ENCODE peak calls at places on chromosomes 1 and 21, in five cellular contexts. One of them, this sample, is unnamed.

GRCh38 chr1:113912594-113913311 is 7.6 kb downstream of the DCLRE1B start:
- DNase-seq in CD4-positive, alpha-beta T cell: no peak
- DNase-seq in mesothelial cell of epicardium: no peak
- DNase-seq in AG09319: peak
- DNase-seq in bronchial epithelial cell: no peak
- DNase-seq in this sample: no peak

GRCh38 chr21:31397515-31397926 is 53.5 kb upstream of the TIAM1 start:
- DNase-seq in CD4-positive, alpha-beta T cell: no peak
- DNase-seq in mesothelial cell of epicardium: peak
- DNase-seq in AG09319: no peak
- DNase-seq in bronchial epithelial cell: no peak
- DNase-seq in this sample: no peak

GRCh38 chr21:34878940-34879339 is 170.2 kb downstream of the RUNX1 start:
- DNase-seq in CD4-positive, alpha-beta T cell: no peak
- DNase-seq in mesothelial cell of epicardium: no peak
- DNase-seq in AG09319: no peak
- DNase-seq in bronchial epithelial cell: peak
- DNase-seq in this sample: no peak

GRCh38 chr1:30940541-30940940 is 32.0 kb upstream of the SDC3 start:
- DNase-seq in CD4-positive, alpha-beta T cell: no peak
- DNase-seq in mesothelial cell of epicardium: no peak
- DNase-seq in AG09319: no peak
- DNase-seq in bronchial epithelial cell: no peak
- DNase-seq in this sample: no peak

GRCh38 chr1:216034506-216034905 is 388.7 kb downstream of the USH2A start:
- DNase-seq in CD4-positive, alpha-beta T cell: no peak
- DNase-seq in mesothelial cell of epicardium: no peak
- DNase-seq in AG09319: no peak
- DNase-seq in bronchial epithelial cell: no peak
- DNase-seq in this sample: no peak

GRCh38 chr1:104868794-104869193 is 1119.1 kb downstream of the AMY1C start:
- DNase-seq in CD4-positive, alpha-beta T cell: no peak
- DNase-seq in mesothelial cell of epicardium: no peak
- DNase-seq in AG09319: no peak
- DNase-seq in bronchial epithelial cell: no peak
- DNase-seq in this sample: no peak

GRCh38 chr1:192580351-192580962 is 4.9 kb downstream of the RGS1 start:
- DNase-seq in CD4-positive, alpha-beta T cell: no peak
- DNase-seq in mesothelial cell of epicardium: no peak
- DNase-seq in AG09319: peak
- DNase-seq in bronchial epithelial cell: peak
- DNase-seq in this sample: peak

GRCh38 chr1:53500184-53501064 is 41.2 kb downstream of the DMRTB1 start:
- DNase-seq in CD4-positive, alpha-beta T cell: no peak
- DNase-seq in mesothelial cell of epicardium: no peak
- DNase-seq in AG09319: no peak
- DNase-seq in bronchial epithelial cell: no peak
- DNase-seq in this sample: no peak

GRCh38 chr1:84985365-84985764 is 11.5 kb downstream of the MCOLN2 start:
- DNase-seq in CD4-positive, alpha-beta T cell: no peak
- DNase-seq in mesothelial cell of epicardium: no peak
- DNase-seq in AG09319: no peak
- DNase-seq in bronchial epithelial cell: no peak
- DNase-seq in this sample: no peak

GRCh38 chr21:43195131-43196021 is 26.6 kb downstream of the CRYAA start:
- DNase-seq in CD4-positive, alpha-beta T cell: no peak
- DNase-seq in mesothelial cell of epicardium: peak
- DNase-seq in AG09319: no peak
- DNase-seq in bronchial epithelial cell: no peak
- DNase-seq in this sample: no peak

GRCh38 chr1:161054805-161055204 is 9.0 kb upstream of the USF1 start:
- DNase-seq in CD4-positive, alpha-beta T cell: no peak
- DNase-seq in mesothelial cell of epicardium: no peak
- DNase-seq in AG09319: no peak
- DNase-seq in bronchial epithelial cell: no peak
- DNase-seq in this sample: no peak

GRCh38 chr1:51968632-51969031 is 21.9 kb downstream of the RAB3B start:
- DNase-seq in CD4-positive, alpha-beta T cell: no peak
- DNase-seq in mesothelial cell of epicardium: no peak
- DNase-seq in AG09319: no peak
- DNase-seq in bronchial epithelial cell: no peak
- DNase-seq in this sample: no peak

GRCh38 chr1:51729156-51729823 is 112.4 kb downstream of the OSBPL9 start:
- DNase-seq in CD4-positive, alpha-beta T cell: peak
- DNase-seq in mesothelial cell of epicardium: peak
- DNase-seq in AG09319: peak
- DNase-seq in bronchial epithelial cell: peak
- DNase-seq in this sample: peak

GRCh38 chr1:85582687-85583354 is 2.3 kb downstream of the CCN1 start:
- DNase-seq in CD4-positive, alpha-beta T cell: no peak
- DNase-seq in mesothelial cell of epicardium: no peak
- DNase-seq in AG09319: peak
- DNase-seq in bronchial epithelial cell: peak
- DNase-seq in this sample: no peak

GRCh38 chr1:39453603-39454002 is 37.8 kb upstream of the BMP8A start:
- DNase-seq in CD4-positive, alpha-beta T cell: no peak
- DNase-seq in mesothelial cell of epicardium: no peak
- DNase-seq in AG09319: peak
- DNase-seq in bronchial epithelial cell: peak
- DNase-seq in this sample: no peak

GRCh38 chr1:204979891-204980649 is 62.9 kb upstream of the CNTN2 start:
- DNase-seq in CD4-positive, alpha-beta T cell: no peak
- DNase-seq in mesothelial cell of epicardium: no peak
- DNase-seq in AG09319: no peak
- DNase-seq in bronchial epithelial cell: no peak
- DNase-seq in this sample: no peak

GRCh38 chr1:47189844-47190562 is at the start of gene PDZK1IP1:
- DNase-seq in CD4-positive, alpha-beta T cell: no peak
- DNase-seq in mesothelial cell of epicardium: peak
- DNase-seq in AG09319: peak
- DNase-seq in bronchial epithelial cell: peak
- DNase-seq in this sample: no peak

GRCh38 chr1:21869620-21870121 is 57.6 kb downstream of the LDLRAD2 start:
- DNase-seq in CD4-positive, alpha-beta T cell: no peak
- DNase-seq in mesothelial cell of epicardium: no peak
- DNase-seq in AG09319: peak
- DNase-seq in bronchial epithelial cell: peak
- DNase-seq in this sample: no peak

GRCh38 chr1:15843826-15844572 is 3.5 kb upstream of the SPEN start:
- DNase-seq in CD4-positive, alpha-beta T cell: no peak
- DNase-seq in mesothelial cell of epicardium: no peak
- DNase-seq in AG09319: no peak
- DNase-seq in bronchial epithelial cell: no peak
- DNase-seq in this sample: no peak

DNA sequence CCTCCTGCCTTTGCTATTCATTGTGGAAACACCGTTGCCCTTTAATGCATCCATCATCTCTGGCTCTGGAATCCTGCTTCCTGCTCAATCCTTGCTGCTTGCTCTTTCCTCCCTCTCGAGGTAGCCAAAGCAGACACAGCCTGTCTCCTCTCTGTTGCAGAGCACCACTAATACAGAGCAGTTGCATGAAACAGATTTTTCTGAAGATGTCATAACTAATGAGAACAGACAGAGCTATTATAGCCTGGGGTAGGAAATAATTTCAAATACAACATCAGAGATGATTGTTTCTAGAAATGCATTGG is 23.3 kb upstream of the ACBD6 start:
- DNase-seq in CD4-positive, alpha-beta T cell: no peak
- DNase-seq in mesothelial cell of epicardium: no peak
- DNase-seq in AG09319: no peak
- DNase-seq in bronchial epithelial cell: no peak
- DNase-seq in this sample: no peak
- TF ChIP-seq CTCF in CD4-positive, alpha-beta T cell: no peak
- TF ChIP-seq CTCF in mesothelial cell of epicardium: no peak
- TF ChIP-seq CTCF in AG09319: no peak
- TF ChIP-seq CTCF in bronchial epithelial cell: no peak
- TF ChIP-seq CTCF in this sample: no peak

GRCh38 chr21:25361765-25362164 is 245.5 kb downstream of the MRPL39 start:
- DNase-seq in CD4-positive, alpha-beta T cell: no peak
- DNase-seq in mesothelial cell of epicardium: no peak
- DNase-seq in AG09319: no peak
- DNase-seq in bronchial epithelial cell: no peak
- DNase-seq in this sample: no peak

GRCh38 chr21:25359724-25360123 is 247.6 kb downstream of the MRPL39 start:
- DNase-seq in CD4-positive, alpha-beta T cell: no peak
- DNase-seq in mesothelial cell of epicardium: no peak
- DNase-seq in AG09319: no peak
- DNase-seq in bronchial epithelial cell: no peak
- DNase-seq in this sample: no peak

GRCh38 chr21:25361097-25361496 is 246.2 kb downstream of the MRPL39 start:
- DNase-seq in CD4-positive, alpha-beta T cell: no peak
- DNase-seq in mesothelial cell of epicardium: no peak
- DNase-seq in AG09319: no peak
- DNase-seq in bronchial epithelial cell: no peak
- DNase-seq in this sample: no peak

GRCh38 chr21:25362375-25363267 is 244.7 kb downstream of the MRPL39 start:
- DNase-seq in CD4-positive, alpha-beta T cell: no peak
- DNase-seq in mesothelial cell of epicardium: no peak
- DNase-seq in AG09319: no peak
- DNase-seq in bronchial epithelial cell: no peak
- DNase-seq in this sample: no peak

GRCh38 chr21:25360593-25360992 is 246.7 kb downstream of the MRPL39 start:
- DNase-seq in CD4-positive, alpha-beta T cell: no peak
- DNase-seq in mesothelial cell of epicardium: no peak
- DNase-seq in AG09319: no peak
- DNase-seq in bronchial epithelial cell: no peak
- DNase-seq in this sample: no peak
- TF ChIP-seq CTCF in CD4-positive, alpha-beta T cell: no peak
- TF ChIP-seq CTCF in mesothelial cell of epicardium: peak
- TF ChIP-seq CTCF in AG09319: peak
- TF ChIP-seq CTCF in bronchial epithelial cell: no peak
- TF ChIP-seq CTCF in this sample: peak

GRCh38 chr1:25998075-25998761 is 355 bp upstream of the PAFAH2 start:
- DNase-seq in CD4-positive, alpha-beta T cell: peak
- DNase-seq in mesothelial cell of epicardium: peak
- DNase-seq in AG09319: peak
- DNase-seq in bronchial epithelial cell: peak
- DNase-seq in this sample: peak
- TF ChIP-seq CTCF in CD4-positive, alpha-beta T cell: peak
- TF ChIP-seq CTCF in mesothelial cell of epicardium: peak
- TF ChIP-seq CTCF in AG09319: no peak
- TF ChIP-seq CTCF in bronchial epithelial cell: peak
- TF ChIP-seq CTCF in this sample: peak

DNA sequence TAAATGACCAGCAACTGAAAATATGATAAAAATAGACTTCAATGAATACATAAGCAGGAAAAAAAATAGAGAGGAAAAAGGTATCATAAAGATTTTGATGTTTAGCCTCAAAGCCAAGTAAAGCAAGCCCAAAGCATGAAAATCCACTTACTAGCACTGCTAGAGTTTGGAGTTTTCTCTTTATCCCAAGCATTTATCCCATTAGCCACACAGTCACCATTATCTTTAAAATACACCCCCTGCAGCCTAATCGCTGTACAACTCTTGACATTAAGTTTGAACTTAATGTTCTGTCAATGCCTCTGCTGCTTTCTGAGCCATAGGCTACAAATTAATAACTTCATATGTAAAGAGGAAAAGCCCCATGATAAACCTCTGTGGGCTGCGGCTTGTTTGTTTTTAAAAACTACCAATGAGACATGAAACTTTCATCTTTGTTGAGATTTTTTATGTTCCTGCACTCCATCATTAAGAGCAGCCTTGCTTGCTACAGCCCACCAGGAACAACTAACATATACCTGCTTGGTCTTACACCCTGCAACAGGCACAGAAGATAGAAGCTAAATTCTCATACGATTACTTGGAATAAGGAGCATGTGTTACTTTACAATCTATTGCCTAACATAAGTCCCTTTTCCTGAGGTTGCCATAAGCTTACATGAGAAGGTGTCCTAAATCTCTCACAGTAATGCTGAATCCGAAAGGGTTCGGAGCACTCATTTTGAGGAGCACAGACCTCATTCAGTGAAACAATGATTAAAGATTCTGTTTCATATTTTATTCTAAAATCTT is 202.4 kb downstream of the SMYD3 start:
- DNase-seq in CD4-positive, alpha-beta T cell: no peak
- DNase-seq in mesothelial cell of epicardium: no peak
- DNase-seq in AG09319: no peak
- DNase-seq in bronchial epithelial cell: no peak
- DNase-seq in this sample: no peak
- TF ChIP-seq CTCF in CD4-positive, alpha-beta T cell: no peak
- TF ChIP-seq CTCF in mesothelial cell of epicardium: no peak
- TF ChIP-seq CTCF in AG09319: no peak
- TF ChIP-seq CTCF in bronchial epithelial cell: no peak
- TF ChIP-seq CTCF in this sample: no peak

GRCh38 chr1:64655861-64656260 is 89.0 kb upstream of the RAVER2 start:
- DNase-seq in CD4-positive, alpha-beta T cell: no peak
- DNase-seq in mesothelial cell of epicardium: no peak
- DNase-seq in AG09319: no peak
- DNase-seq in bronchial epithelial cell: no peak
- DNase-seq in this sample: no peak

GRCh38 chr1:64650411-64650810 is 94.5 kb upstream of the RAVER2 start:
- DNase-seq in CD4-positive, alpha-beta T cell: no peak
- DNase-seq in mesothelial cell of epicardium: no peak
- DNase-seq in AG09319: no peak
- DNase-seq in bronchial epithelial cell: no peak
- DNase-seq in this sample: no peak

GRCh38 chr1:64651841-64652240 is 93.0 kb upstream of the RAVER2 start:
- DNase-seq in CD4-positive, alpha-beta T cell: no peak
- DNase-seq in mesothelial cell of epicardium: no peak
- DNase-seq in AG09319: no peak
- DNase-seq in bronchial epithelial cell: no peak
- DNase-seq in this sample: no peak

GRCh38 chr1:64653466-64653865 is 91.4 kb upstream of the RAVER2 start:
- DNase-seq in CD4-positive, alpha-beta T cell: no peak
- DNase-seq in mesothelial cell of epicardium: no peak
- DNase-seq in AG09319: peak
- DNase-seq in bronchial epithelial cell: no peak
- DNase-seq in this sample: no peak

DNA sequence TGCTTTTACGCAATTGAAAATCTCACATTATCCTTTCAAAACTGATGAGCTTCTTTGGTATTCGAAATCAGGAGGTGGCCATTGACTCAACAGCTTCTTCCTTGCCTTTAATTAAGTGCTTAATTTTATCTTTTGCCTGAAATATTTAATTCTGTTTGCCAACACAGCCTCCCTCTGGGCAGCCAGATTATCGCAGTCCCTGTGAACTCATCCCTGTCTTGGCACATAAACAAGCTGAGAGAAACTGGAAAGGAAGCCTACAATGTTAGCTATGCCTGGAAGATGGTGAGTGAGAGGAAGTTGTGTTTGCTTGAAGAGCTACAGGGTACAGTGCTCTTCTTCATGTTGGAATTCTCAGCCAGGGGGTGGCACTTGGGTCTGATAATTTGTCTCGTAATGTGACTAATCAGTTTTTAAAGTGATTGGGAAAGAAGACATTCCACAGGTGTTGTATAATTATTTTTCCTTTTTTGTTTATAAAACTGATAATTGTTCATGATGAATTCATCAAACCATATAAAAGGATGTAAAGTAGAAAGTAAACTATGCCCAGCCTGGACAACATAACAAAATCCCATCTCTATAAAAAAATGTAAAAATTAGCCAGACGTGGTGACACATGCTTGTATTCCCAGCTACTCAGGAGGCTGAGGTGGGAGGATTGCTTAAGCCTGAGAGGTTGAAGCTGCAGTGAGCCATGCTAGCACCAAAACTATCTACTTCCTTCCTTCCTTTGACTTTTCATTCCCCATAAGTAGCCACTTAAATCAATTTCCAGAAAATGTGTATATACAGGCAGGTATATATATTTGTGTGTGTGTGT is 90.1 kb upstream of the RAVER2 start:
- DNase-seq in CD4-positive, alpha-beta T cell: no peak
- DNase-seq in mesothelial cell of epicardium: no peak
- DNase-seq in AG09319: peak
- DNase-seq in bronchial epithelial cell: peak
- DNase-seq in this sample: no peak
- TF ChIP-seq CTCF in CD4-positive, alpha-beta T cell: no peak
- TF ChIP-seq CTCF in mesothelial cell of epicardium: no peak
- TF ChIP-seq CTCF in AG09319: peak
- TF ChIP-seq CTCF in bronchial epithelial cell: no peak
- TF ChIP-seq CTCF in this sample: no peak